ENCODE peak calls at places on chromosomes 13 and 19, in four cellular contexts. G, A, R and F are unnamed samples.

GRCh38 chr19:55178781-55179569 is 1.1 kb downstream of the SYT5 start:
- DNase-seq in A (no peak), G (peak; percentile 75), R (peak; percentile 74), F (peak; percentile 64)

GRCh38 chr19:48819366-48819816 is 8.6 kb upstream of the BCAT2 start:
- DNase-seq in A (peak; percentile 53), G (peak; percentile 85), R (no peak), F (peak; percentile 73)

GRCh38 chr13:112897956-112898785 is 70.8 kb upstream of the MCF2L start:
- DNase-seq in G (no peak), A (no peak), R (no peak), F (no peak)

GRCh38 chr13:20968745-20969144 is 66.2 kb upstream of the XPO4 start:
- DNase-seq in G (no peak), R (no peak), A (peak; percentile 9), F (no peak)

GRCh38 chr13:114019367-114019766 is 45.5 kb upstream of the C13orf46 start:
- DNase-seq in G (no peak), R (no peak), A (no peak), F (no peak)

GRCh38 chr13:45564108-45564507 is 51.4 kb downstream of the ERICH6B start:
- DNase-seq in A (peak; percentile 30), G (no peak), R (no peak), F (no peak)

GRCh38 chr13:44171861-44172260 is 201.8 kb upstream of the SERP2 start:
- DNase-seq in G (no peak), R (no peak), A (no peak), F (no peak)

GRCh38 chr19:38060346-38060745 is 153.3 kb downstream of the SIPA1L3 start:
- DNase-seq in R (no peak), A (no peak), G (no peak), F (no peak)

GRCh38 chr13:19634129-19634740 is 776 bp downstream of the MPHOSPH8 start:
- DNase-seq in G (peak; percentile 48), R (no peak), A (peak; percentile 35), F (peak; percentile 42)

GRCh38 chr19:46265217-46265828 is 31.5 kb upstream of the HIF3A start:
- DNase-seq in G (peak; percentile 54), R (peak; percentile 66), A (peak; percentile 78), F (peak; percentile 71)

GRCh38 chr19:55777528-55777927 is 8.6 kb downstream of the RFPL4AL1 start:
- DNase-seq in G (peak; percentile 16), A (no peak), R (no peak), F (no peak)